ENCODE peak calls at places on chromosomes 1 and 21, in nine cellular contexts. H is CD8-positive, alpha-beta memory T cell; L is stomach; P is BE2C; G is suprapubic skin; W is heart left ventricle; Y is A549; J is right lobe of liver; X is esophagus squamous epithelium. T is an unnamed sample. For H3K4me1, the result is how much of the 10 kb centered on the place peaks cover.

GRCh38 chr1:61083799-61084385 is 1.5 kb downstream of the NFIA start:
- DNase-seq in G (no peak), H (no peak), W (no peak), P (no peak), Y (no peak), L (no peak), X (no peak), J (no peak), T (no peak)

GRCh38 chr1:93463960-93464359 is 16.0 kb downstream of the FNBP1L start:
- DNase-seq in X (no peak), W (no peak), P (no peak), G (no peak), L (no peak), Y (no peak), H (no peak), J (no peak), T (no peak)

GRCh38 chr21:41133896-41134522 is 34.0 kb upstream of the BACE2 start:
- DNase-seq in W (no peak), Y (peak), X (no peak), G (no peak), L (no peak), P (no peak), J (no peak), H (no peak), T (no peak)

GRCh38 chr21:15722591-15723324 is 7.0 kb upstream of the USP25 start:
- DNase-seq in J (no peak), P (no peak), H (no peak), X (no peak), L (peak), W (no peak), Y (no peak), G (no peak), T (no peak)

GRCh38 chr1:224245188-224245587 is 62.1 kb downstream of the DEGS1 start:
- DNase-seq in P (peak), Y (no peak), J (peak), W (peak), H (peak), G (no peak), X (no peak), L (no peak), T (peak)

GRCh38 chr1:1093610-1093943 is 19.5 kb upstream of the RNF223 start:
- DNase-seq in H (no peak), L (no peak), P (no peak), X (no peak), W (no peak), Y (no peak), G (no peak), J (peak), T (no peak)

GRCh38 chr1:4662723-4663122 is 8.3 kb downstream of the AJAP1 start:
- DNase-seq in W (no peak), X (no peak), L (no peak), Y (no peak), H (no peak), J (no peak), G (no peak), P (no peak), T (no peak)

GRCh38 chr1:179077396-179077795 is 4.5 kb upstream of the TOR3A start:
- DNase-seq in G (no peak), J (no peak), W (no peak), H (no peak), L (no peak), Y (no peak), P (no peak), X (no peak), T (no peak)

GRCh38 chr1:175865041-175865766 is 121.8 kb upstream of the TNR start:
- DNase-seq in W (no peak), L (no peak), H (no peak), J (no peak), G (no peak), X (no peak), P (no peak), Y (no peak), T (no peak)

GRCh38 chr1:200354243-200354642 is 55.6 kb downstream of the ZNF281 start:
- DNase-seq in P (no peak), X (no peak), G (no peak), W (no peak), J (no peak), L (no peak), Y (no peak), H (no peak), T (no peak)

GRCh38 chr1:93061895-93062792 is 16.9 kb upstream of the MTF2 start:
- DNase-seq in X (no peak), H (peak), J (no peak), P (peak), L (peak), W (no peak), G (no peak), Y (no peak), T (no peak)

GRCh38 chr1:28512058-28512611 is 6.3 kb downstream of the RCC1 start:
- DNase-seq in H (no peak), X (no peak), W (no peak), P (no peak), G (no peak), J (no peak), Y (no peak), L (no peak), T (peak)

GRCh38 chr1:79629414-79629813 is 622.9 kb upstream of the ADGRL4 start:
- DNase-seq in X (no peak), P (no peak), H (no peak), L (no peak), G (no peak), J (no peak), Y (no peak), W (no peak), T (no peak)

GRCh38 chr1:88731475-88731874 is 47.4 kb downstream of the PKN2 start:
- DNase-seq in Y (peak), G (no peak), L (no peak), W (peak), P (no peak), H (no peak), X (no peak), J (no peak), T (no peak)

GRCh38 chr1:207861442-207862177 is 49.3 kb downstream of the CD34 start:
- DNase-seq in P (no peak), L (no peak), H (peak), G (no peak), W (no peak), J (no peak), X (no peak), Y (no peak), T (no peak)

GRCh38 chr21:42233067-42233981 is 14.4 kb downstream of the ABCG1 start:
- DNase-seq in G (peak), L (peak), P (peak), W (peak), X (no peak), J (peak), Y (no peak), H (peak), T (no peak)

GRCh38 chr1:180116964-180117763 is 37.5 kb upstream of the QSOX1 start:
- DNase-seq in G (no peak), P (peak), Y (no peak), H (no peak), J (no peak), L (no peak), X (no peak), W (peak), T (no peak)

GRCh38 chr1:178633068-178633467 is 92.0 kb upstream of the RALGPS2 start:
- DNase-seq in J (no peak), P (no peak), Y (peak), H (no peak), X (no peak), G (no peak), L (no peak), W (no peak), T (no peak)

GRCh38 chr1:187513190-187513589 is 684.4 kb downstream of the PLA2G4A start:
- DNase-seq in L (no peak), J (no peak), Y (no peak), G (no peak), X (no peak), W (no peak), H (no peak), P (no peak), T (no peak)

GRCh38 chr1:94275116-94275515 is 37.7 kb upstream of the ARHGAP29 start:
- DNase-seq in J (no peak), P (no peak), X (no peak), Y (no peak), L (no peak), W (no peak), G (no peak), H (no peak), T (no peak)

GRCh38 chr1:2358651-2359640 is 32.4 kb downstream of the MORN1 start:
- DNase-seq in J (peak), Y (no peak), P (peak), H (no peak), L (no peak), W (no peak), G (no peak), X (no peak), T (peak)

GRCh38 chr1:11142618-11143391 is 43.1 kb upstream of the EXOSC10 start:
- DNase-seq in W (no peak), L (no peak), Y (no peak), P (no peak), X (no peak), G (no peak), J (no peak), H (no peak), T (no peak)

GRCh38 chr1:23601968-23602876 is 42.9 kb upstream of the ID3 start:
- DNase-seq in L (no peak), J (no peak), Y (no peak), P (no peak), H (peak), G (no peak), X (no peak), W (no peak), T (no peak)

GRCh38 chr1:35559317-35559944 is 1.8 kb downstream of the NCDN start:
- DNase-seq in H (peak), Y (no peak), G (no peak), L (no peak), J (no peak), W (no peak), P (no peak), X (no peak), T (no peak)

GRCh38 chr1:45723248-45723930 is 27.1 kb downstream of the IPP start:
- DNase-seq in L (no peak), P (no peak), X (no peak), G (no peak), Y (no peak), H (no peak), J (no peak), W (no peak), T (no peak)

GRCh38 chr1:15836772-15837669 is 10.5 kb upstream of the SPEN start:
- DNase-seq in J (peak), X (peak), Y (no peak), P (no peak), L (peak), W (peak), H (peak), G (peak), T (peak)

DNA sequence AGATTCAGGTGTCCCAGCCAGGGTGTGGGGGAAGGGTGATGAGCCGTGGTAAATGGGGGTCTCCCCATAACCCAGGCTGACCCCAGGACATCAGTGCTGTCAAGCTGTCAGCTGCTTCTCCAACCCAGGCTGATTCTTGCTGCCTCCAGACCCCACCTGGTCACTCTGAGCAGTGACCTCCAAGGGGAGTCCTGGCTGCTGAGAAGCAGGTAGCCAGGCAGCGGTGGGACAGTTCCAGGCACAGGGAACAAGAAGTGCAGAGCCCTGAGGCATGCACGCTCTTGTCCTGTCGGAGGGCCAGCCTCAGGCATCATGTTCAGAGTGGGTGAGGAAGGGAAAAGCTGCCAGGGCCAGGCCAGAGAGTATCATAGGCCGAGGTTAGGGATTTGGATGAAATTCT is 1.1 kb downstream of the ESPN start:
- DNase-seq in G (no peak), P (no peak), H (no peak), Y (no peak), X (no peak), J (no peak), L (no peak), W (no peak), T (no peak)
- H3K4me1 ChIP-seq in G (half or more), P (under half), H (under half), Y (under half), X (half or more), J (under half), L (half or more), W (under half), T (under half)

DNA sequence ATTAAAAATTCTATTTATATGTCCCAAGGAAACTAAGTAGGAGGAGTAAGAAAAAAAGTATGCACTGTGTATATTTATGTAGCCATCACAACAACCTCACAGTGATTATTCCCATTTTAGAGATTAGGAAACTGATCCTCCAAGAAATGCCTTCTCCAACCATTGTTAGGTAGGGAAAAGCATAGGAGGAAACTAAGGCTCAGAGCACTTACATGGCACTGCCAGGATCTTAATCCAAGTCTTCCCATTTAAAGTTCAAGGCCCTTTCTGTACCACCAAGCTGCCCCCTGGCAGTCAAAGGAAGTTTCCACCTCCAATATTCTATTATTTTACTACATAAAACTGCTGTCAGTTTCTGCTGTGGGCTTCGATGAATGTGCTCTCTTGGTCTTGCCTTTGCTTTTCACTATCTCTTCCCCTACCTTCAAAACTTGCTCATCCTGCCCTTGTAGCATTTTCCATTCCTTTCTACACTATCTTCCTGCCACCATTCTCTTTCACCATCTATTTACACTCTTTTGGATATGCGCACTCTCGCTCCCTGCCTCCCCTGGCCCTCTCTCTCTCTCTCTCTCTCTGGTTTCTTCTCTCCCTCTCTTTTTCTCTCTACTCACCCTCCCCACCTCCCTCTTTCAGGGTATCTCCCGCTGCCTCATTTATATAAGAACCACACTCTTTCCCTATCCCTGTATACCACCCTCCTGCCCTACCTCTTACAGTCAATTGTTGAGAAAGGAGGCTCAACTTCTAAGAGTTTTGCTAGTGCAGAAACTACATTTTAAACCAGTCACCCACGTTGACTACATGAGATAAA is 34.0 kb downstream of the PUM1 start:
- DNase-seq in P (no peak), J (no peak), L (no peak), H (no peak), Y (no peak), W (no peak), X (no peak), G (no peak), T (no peak)
- H3K4me1 ChIP-seq in P (under half), J (under half), L (half or more), H (under half), Y (under half), W (half or more), X (half or more), G (half or more), T (under half)

GRCh38 chr1:211503542-211503941 is 11.6 kb upstream of the RD3 start:
- DNase-seq in G (no peak), W (no peak), P (no peak), X (no peak), J (no peak), H (no peak), Y (no peak), L (no peak), T (no peak)
- H3K4me1 ChIP-seq in G (under half), W (under half), P (under half), X (under half), J (under half), H (under half), Y (under half), L (under half), T (under half)

GRCh38 chr1:65146908-65147423 is 1.0 kb upstream of the AK4 start:
- DNase-seq in P (no peak), H (no peak), X (no peak), Y (no peak), L (no peak), G (no peak), W (no peak), J (no peak), T (no peak)

GRCh38 chr1:65149753-65150463 is 1.9 kb downstream of the AK4 start:
- DNase-seq in X (no peak), H (no peak), P (no peak), W (no peak), Y (no peak), G (no peak), L (no peak), J (no peak), T (no peak)

GRCh38 chr1:65149391-65149729 is 1.4 kb downstream of the AK4 start:
- DNase-seq in G (no peak), Y (no peak), P (no peak), J (no peak), X (no peak), L (no peak), H (no peak), W (no peak), T (no peak)

GRCh38 chr1:65148548-65149390 is 766 bp downstream of the AK4 start:
- DNase-seq in L (no peak), G (peak), H (peak), X (no peak), Y (peak), P (peak), W (peak), J (peak), T (peak)

GRCh38 chr1:65147424-65148177 is 402 bp upstream of the AK4 start:
- DNase-seq in L (peak), J (peak), W (peak), H (peak), Y (no peak), X (no peak), P (peak), G (peak), T (peak)
- H3K4me1 ChIP-seq in L (half or more), J (under half), W (under half), H (under half), Y (under half), X (under half), P (under half), G (under half), T (under half)

GRCh38 chr1:19368964-19369363 is 56.8 kb downstream of the SLC66A1 start:
- DNase-seq in J (no peak), G (no peak), X (no peak), L (no peak), P (no peak), W (no peak), H (no peak), Y (no peak), T (no peak)
- H3K4me1 ChIP-seq in J (under half), G (half or more), X (half or more), L (half or more), P (under half), W (half or more), H (under half), Y (under half), T (under half)

GRCh38 chr1:110645172-110645571 is 29.6 kb downstream of the KCNA3 start:
- DNase-seq in P (no peak), H (no peak), J (no peak), W (no peak), G (no peak), L (no peak), X (no peak), Y (no peak), T (no peak)
- H3K4me1 ChIP-seq in P (under half), H (half or more), J (under half), W (under half), G (under half), L (under half), X (under half), Y (under half), T (under half)

T was measured in aorta.